ENCODE peak calls at places on chromosome 19, in seven cellular contexts. Z is tibial nerve, F is K562, S is uterus, C is GM12878, W is ovary, O is IMR-90. U is an unnamed sample.

GRCh38 chr19:47068876-47069406 is 20.5 kb upstream of the TMEM160 start:
- DNase-seq in O (no peak), W (no peak), C (no peak), F (no peak), S (no peak), Z (no peak), U (no peak)

GRCh38 chr19:55086730-55087541 is 11.3 kb downstream of the EPS8L1 start:
- DNase-seq in W (peak), O (peak), C (no peak), Z (peak), S (peak), F (no peak), U (peak)

GRCh38 chr19:10270616-10271394 is at the start of gene ICAM1:
- DNase-seq in C (no peak), F (peak), Z (peak), S (peak), O (peak), W (peak), U (peak)

GRCh38 chr19:4140237-4140711 is 13.2 kb upstream of the CREB3L3 start:
- DNase-seq in F (peak), Z (no peak), W (no peak), C (no peak), S (no peak), O (peak), U (peak)

GRCh38 chr19:35056513-35057063 is 15.1 kb downstream of the HPN start:
- DNase-seq in C (no peak), S (no peak), O (no peak), F (no peak), Z (no peak), W (no peak), U (no peak)

GRCh38 chr19:46786236-46787039 is 2.0 kb downstream of the SLC1A5 start:
- DNase-seq in S (peak), F (peak), W (peak), O (peak), C (no peak), Z (peak), U (peak)

GRCh38 chr19:49880162-49880869 is 2.8 kb downstream of the TBC1D17 start:
- DNase-seq in O (no peak), S (no peak), F (no peak), W (no peak), Z (no peak), C (no peak), U (no peak)

GRCh38 chr19:1645299-1645698 is 7.1 kb downstream of the TCF3 start:
- DNase-seq in S (no peak), Z (no peak), O (no peak), F (no peak), C (no peak), W (no peak), U (no peak)

GRCh38 chr19:18464646-18465045 is 26.7 kb upstream of the ISYNA1 start:
- DNase-seq in F (no peak), O (peak), S (peak), Z (peak), W (peak), C (no peak), U (no peak)

GRCh38 chr19:21569497-21569870 is 64.1 kb downstream of the ZNF429 start:
- DNase-seq in F (no peak), S (no peak), C (no peak), Z (no peak), W (peak), O (no peak), U (peak)

GRCh38 chr19:29539668-29540067 is 13.9 kb downstream of the VSTM2B start:
- DNase-seq in S (no peak), O (no peak), C (no peak), F (no peak), Z (no peak), W (no peak), U (no peak)

GRCh38 chr19:16386619-16387240 is 62.1 kb downstream of the KLF2 start:
- DNase-seq in Z (peak), W (peak), O (peak), S (no peak), C (no peak), F (peak), U (peak)

GRCh38 chr19:47228937-47229673 is 1.9 kb downstream of the BBC3 start:
- DNase-seq in O (peak), C (no peak), S (peak), Z (peak), W (no peak), F (peak), U (no peak)

GRCh38 chr19:41896581-41896942 is 13.6 kb downstream of the ARHGEF1 start:
- DNase-seq in C (no peak), S (no peak), O (no peak), W (no peak), F (no peak), Z (no peak), U (no peak)

GRCh38 chr19:41892173-41892902 is 9.4 kb downstream of the ARHGEF1 start:
- DNase-seq in W (no peak), O (no peak), Z (no peak), F (no peak), S (no peak), C (no peak), U (no peak)

GRCh38 chr19:41893899-41894298 is 10.9 kb downstream of the ARHGEF1 start:
- DNase-seq in F (no peak), W (no peak), S (no peak), Z (no peak), C (no peak), O (peak), U (no peak)

GRCh38 chr19:41895745-41896580 is 13.0 kb downstream of the ARHGEF1 start:
- DNase-seq in C (no peak), W (no peak), O (no peak), F (no peak), S (no peak), Z (no peak), U (no peak)

DNA sequence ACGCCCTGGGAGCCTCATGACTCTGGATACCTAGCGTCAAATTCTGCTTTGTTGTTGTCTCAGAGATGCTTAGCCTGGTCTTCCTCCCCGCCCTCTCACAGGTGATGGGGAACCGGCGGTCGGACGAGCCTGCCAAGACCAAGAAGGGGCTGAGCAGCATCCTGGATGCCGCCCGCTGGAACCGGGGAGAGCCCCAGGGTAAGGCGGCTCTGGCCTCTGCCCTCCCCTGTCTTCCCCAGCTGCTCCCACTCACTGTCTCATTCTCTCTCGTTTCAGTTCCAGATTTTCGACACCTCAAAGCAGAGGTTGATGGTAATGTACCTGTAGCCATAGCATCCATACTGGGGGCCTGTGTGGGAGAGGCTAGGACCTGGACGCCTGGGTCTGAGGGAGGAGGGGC is 11.4 kb downstream of the ARHGEF1 start:
- DNase-seq in Z (no peak), W (no peak), O (no peak), C (no peak), S (no peak), F (no peak), U (no peak)
- H3K27ac ChIP-seq in Z (no peak), W (no peak), O (no peak), C (no peak), S (no peak), F (no peak), U (no peak)

DNA sequence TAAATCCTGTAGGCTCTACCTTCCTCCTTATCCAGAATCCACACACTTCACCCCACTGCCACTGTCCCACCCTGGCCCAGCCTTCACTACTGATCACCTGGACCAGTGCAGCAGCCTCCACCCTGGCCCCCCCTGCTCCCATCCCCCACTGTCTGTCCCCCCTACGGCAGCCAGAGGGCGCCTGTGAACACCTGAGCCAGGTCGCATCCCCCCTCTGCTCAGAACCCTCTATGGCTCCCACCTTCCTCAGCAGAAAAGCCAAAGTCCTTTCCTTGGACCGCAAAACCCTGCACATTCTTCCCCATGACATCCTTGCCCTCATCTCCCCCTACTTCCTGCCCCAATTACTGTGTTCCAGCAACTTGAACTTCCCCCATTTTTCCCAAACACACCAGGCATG is 20.6 kb downstream of the ELAVL3 start:
- DNase-seq in S (no peak), F (peak), W (no peak), O (no peak), C (no peak), Z (no peak), U (no peak)
- TF ChIP-seq CTCF in S (no peak), F (peak), W (no peak), O (peak), C (peak), Z (no peak), U (no peak)

DNA sequence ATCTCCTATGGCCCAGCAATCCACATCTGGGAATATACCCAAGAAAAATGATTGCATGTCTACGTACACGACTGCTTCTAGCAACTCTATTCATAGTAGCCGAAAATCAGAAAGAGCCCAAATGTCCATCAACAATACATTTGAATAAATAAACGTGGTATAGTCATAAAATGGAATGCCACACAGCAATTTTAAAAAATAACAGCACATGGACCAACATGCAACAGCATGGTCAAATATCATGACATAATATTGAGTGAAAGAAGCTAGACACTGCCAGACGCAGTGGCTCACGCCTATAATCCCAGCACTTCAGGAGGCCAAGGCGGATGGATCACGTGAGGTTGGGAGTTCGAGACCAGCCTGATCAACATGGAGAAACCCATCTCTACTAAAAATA is 16.3 kb downstream of the TEX101 start:
- DNase-seq in F (no peak), Z (no peak), C (no peak), W (no peak), O (no peak), S (no peak), U (no peak)
- TF ChIP-seq POLR2A in F (no peak), Z (no peak), C (no peak), W (no peak), O (no peak), S (no peak), U (no peak)

GRCh38 chr19:41214161-41214560 is 4.9 kb upstream of the AXL start:
- DNase-seq in W (no peak), Z (no peak), F (no peak), S (no peak), O (no peak), C (no peak), U (no peak)
- H3K27ac ChIP-seq in W (no peak), Z (no peak), F (no peak), S (no peak), O (no peak), C (no peak), U (no peak)

DNA sequence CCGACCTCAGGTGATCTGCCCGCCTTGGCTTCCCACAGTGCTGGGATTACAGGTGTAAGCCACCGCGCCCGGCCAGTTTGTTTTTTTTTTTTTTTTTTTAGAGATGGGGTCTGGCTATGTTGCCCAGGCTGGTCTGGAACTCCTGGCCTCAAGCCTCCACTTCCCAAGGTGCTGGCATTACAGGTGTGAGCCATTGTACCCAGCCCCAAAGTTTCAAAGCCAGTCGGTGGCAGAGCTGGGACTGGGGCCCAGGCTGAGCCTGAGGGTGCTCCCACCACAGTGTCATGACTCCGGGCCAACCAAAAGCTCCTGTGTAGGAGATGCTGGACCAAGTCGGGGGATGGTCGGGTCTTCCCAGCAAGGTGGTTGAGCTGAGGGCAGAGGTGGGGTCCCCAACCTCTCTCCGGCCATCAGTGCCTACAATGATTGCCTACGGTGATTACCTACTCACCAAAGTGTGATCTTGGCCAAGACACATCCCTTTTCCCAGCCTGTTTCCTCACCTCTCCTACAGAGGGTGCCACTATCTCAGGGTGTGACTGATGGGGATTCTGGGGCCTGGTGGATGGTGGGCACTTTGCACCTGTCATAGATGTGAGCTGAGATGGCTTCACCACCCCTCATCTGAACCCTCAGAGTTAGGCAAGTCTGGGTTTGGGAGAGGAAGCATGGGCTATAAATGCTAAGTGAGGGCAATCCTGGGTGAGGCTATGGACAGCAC is 5.9 kb upstream of the SAMD1 start:
- DNase-seq in F (no peak), W (no peak), C (no peak), S (no peak), Z (no peak), O (no peak), U (no peak)
- TF ChIP-seq CTCF in F (peak), W (no peak), C (peak), S (no peak), Z (no peak), O (peak), U (no peak)

U was measured in Peyer's patch.